ENCODE peak calls at places on chromosomes 7 and 10, in six cellular contexts. B, E, J, A, G and M are unnamed samples.

GRCh38 chr7:12456506-12456905 is 52.8 kb upstream of the VWDE start:
- DNase-seq in B (no peak), E (no peak), J (no peak), A (no peak), G (no peak), M (no peak)

GRCh38 chr10:101467286-101467770 is 113.4 kb downstream of the BTRC start:
- DNase-seq in B (peak), E (peak), J (peak), A (peak), G (peak), M (peak)

GRCh38 chr10:125626671-125627070 is 56.3 kb downstream of the TEX36 start:
- DNase-seq in B (no peak), E (peak), J (no peak), A (no peak), G (no peak), M (no peak)

GRCh38 chr7:114959931-114960330 is 38.0 kb downstream of the MDFIC start:
- DNase-seq in B (no peak), E (no peak), J (no peak), A (no peak), G (peak), M (no peak)

GRCh38 chr10:24898501-24898900 is 53.9 kb downstream of the PRTFDC1 start:
- DNase-seq in B (no peak), E (no peak), J (no peak), A (no peak), G (no peak), M (no peak)

GRCh38 chr10:102109166-102110116 is 10.7 kb downstream of the LDB1 start:
- DNase-seq in B (no peak), E (no peak), J (no peak), A (no peak), G (no peak), M (no peak)

GRCh38 chr7:152522551-152522950 is 86.7 kb upstream of the KMT2C start:
- DNase-seq in B (no peak), E (peak), J (no peak), A (no peak), G (no peak), M (no peak)

GRCh38 chr7:100209493-100209892 is 10.3 kb upstream of the PVRIG start:
- DNase-seq in B (no peak), E (no peak), J (no peak), A (peak), G (no peak), M (no peak)

GRCh38 chr7:100827330-100828226 is at the start of gene EPHB4:
- DNase-seq in B (peak), E (peak), J (peak), A (peak), G (no peak), M (peak)

GRCh38 chr7:44636926-44637325 is 30.5 kb downstream of the OGDH start:
- DNase-seq in B (no peak), E (no peak), J (no peak), A (no peak), G (no peak), M (no peak)

GRCh38 chr7:3321206-3321605 is 20.2 kb downstream of the SDK1 start:
- DNase-seq in B (no peak), E (no peak), J (peak), A (no peak), G (no peak), M (no peak)

GRCh38 chr7:3321745-3322144 is 20.7 kb downstream of the SDK1 start:
- DNase-seq in B (no peak), E (no peak), J (no peak), A (no peak), G (no peak), M (no peak)

GRCh38 chr7:3318874-3319273 is 17.8 kb downstream of the SDK1 start:
- DNase-seq in B (no peak), E (no peak), J (no peak), A (no peak), G (no peak), M (no peak)
- TF ChIP-seq MYC in B (no peak), E (no peak), J (no peak), A (no peak), G (no peak), M (no peak)

GRCh38 chr10:70563230-70563629 is 39.3 kb downstream of the PRF1 start:
- DNase-seq in B (no peak), E (no peak), J (no peak), A (no peak), G (no peak), M (no peak)
- TF ChIP-seq MAX in B (no peak), E (no peak), J (no peak), A (no peak), G (no peak), M (no peak)

GRCh38 chr7:26093023-26093422 is 59.0 kb upstream of the NFE2L3 start:
- DNase-seq in B (no peak), E (no peak), J (no peak), A (no peak), G (no peak), M (no peak)
- TF ChIP-seq MYC in B (no peak), E (no peak), J (no peak), A (no peak), G (no peak), M (no peak)

DNA sequence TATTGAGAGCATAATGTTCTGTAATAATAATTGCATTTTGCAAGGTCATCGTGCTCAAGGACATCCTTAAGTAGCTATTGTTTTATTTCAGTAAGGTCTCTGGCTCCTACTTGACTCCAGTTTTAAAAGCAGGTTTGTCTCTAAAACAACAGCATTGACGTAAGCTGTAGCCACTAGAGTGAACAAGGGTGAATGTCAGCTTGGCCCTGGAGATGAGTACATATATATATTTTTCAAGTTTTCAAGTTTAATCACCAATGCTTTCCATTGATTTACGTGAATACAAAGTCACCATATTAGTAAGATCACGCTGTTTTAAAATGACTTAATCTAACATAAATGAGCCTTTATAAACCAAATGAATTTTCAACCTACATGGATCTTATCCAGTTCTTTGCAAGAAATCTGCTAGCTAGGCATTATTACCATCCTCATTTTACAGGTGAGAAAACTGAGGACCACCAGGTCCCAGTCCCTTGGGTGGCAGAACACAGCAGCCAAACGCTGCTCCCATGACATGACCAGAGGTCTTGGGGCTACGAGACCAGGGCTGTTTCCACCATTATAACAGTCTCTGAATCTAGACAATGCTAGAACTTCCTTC is 57.2 kb upstream of the ELMO1 start:
- DNase-seq in B (no peak), E (no peak), J (no peak), A (no peak), G (no peak), M (no peak)
- TF ChIP-seq MAX in B (no peak), E (no peak), J (no peak), A (no peak), G (no peak), M (no peak)

DNA sequence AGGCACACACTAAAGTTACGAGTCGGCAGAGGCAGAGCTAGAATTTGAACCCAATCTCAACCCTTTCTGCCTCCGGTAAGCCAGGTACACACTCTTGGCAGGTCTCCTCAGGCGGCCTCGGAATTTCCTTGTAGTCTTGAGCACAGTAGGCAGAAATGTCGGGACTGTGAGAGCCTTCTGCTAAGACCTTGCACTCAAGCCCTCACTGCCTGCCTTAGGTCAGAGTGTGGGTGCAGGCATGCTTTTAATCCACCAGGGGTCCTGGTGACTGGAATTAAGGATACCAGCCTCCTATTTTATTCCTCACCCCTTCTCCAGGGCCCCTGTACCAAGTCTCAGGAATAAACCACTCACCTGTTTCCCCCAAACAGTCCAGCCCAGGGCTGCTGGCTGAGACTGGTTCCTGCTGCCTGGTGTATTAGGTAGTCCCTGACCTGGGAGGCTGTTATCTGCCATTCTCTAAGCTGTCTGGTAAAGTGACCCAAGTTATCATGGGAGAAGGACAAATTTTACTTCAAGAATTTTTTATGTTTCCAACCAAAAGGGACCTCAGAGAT is 855 bp downstream of the ATP6V1F start:
- DNase-seq in B (peak), E (peak), J (peak), A (peak), G (no peak), M (peak)
- TF ChIP-seq MYC in B (no peak), E (no peak), J (no peak), A (no peak), G (no peak), M (no peak)

GRCh38 chr7:157904866-157905215 is 568.0 kb downstream of the DNAJB6 start:
- DNase-seq in B (no peak), E (no peak), J (no peak), A (no peak), G (no peak), M (no peak)

GRCh38 chr7:157904211-157904865 is 567.5 kb downstream of the DNAJB6 start:
- DNase-seq in B (no peak), E (no peak), J (no peak), A (no peak), G (no peak), M (no peak)

GRCh38 chr7:157903296-157903695 is 566.5 kb downstream of the DNAJB6 start:
- DNase-seq in B (no peak), E (no peak), J (no peak), A (no peak), G (no peak), M (no peak)

GRCh38 chr7:157905740-157906461 is 569.1 kb downstream of the DNAJB6 start:
- DNase-seq in B (no peak), E (no peak), J (no peak), A (peak), G (no peak), M (no peak)

DNA sequence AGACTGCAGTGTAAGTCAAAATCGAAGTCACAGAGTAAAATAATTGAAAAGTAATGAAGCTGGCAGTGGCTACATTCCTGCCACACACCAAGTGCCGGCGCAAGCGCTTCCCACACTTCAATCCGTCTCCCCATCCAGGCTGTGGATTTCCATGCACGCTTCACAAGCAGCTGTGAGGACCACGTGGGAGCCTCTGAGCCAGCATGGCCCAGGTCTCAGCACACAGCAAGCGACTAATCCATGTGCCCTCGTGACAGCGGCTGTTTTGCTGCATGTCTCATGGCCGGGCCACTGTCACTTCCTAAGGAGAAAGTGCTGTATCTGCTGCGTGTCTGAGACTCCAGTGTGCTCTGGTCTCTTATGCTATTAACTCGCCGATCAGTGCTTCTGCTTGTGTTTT is 566.9 kb downstream of the DNAJB6 start:
- DNase-seq in B (no peak), E (no peak), J (no peak), A (no peak), G (no peak), M (no peak)
- TF ChIP-seq MAX in B (no peak), E (no peak), J (no peak), A (no peak), G (no peak), M (no peak)